ENCODE peak calls at places on chromosome 16, in six cellular contexts. H is endothelial cell, M is lower leg skin, K is progenitor cell of endocrine pancreas, A is left ventricle myocardium inferior, V is foreskin fibroblast. I is an unnamed sample.

GRCh38 chr16:64866026-64866425 is 255.8 kb downstream of the CDH11 start:
- DNase-seq in H (no peak), M (no peak), K (no peak), A (no peak), V (no peak), I (no peak)

GRCh38 chr16:79747688-79748087 is 147.2 kb upstream of the MAF start:
- DNase-seq in H (no peak), M (no peak), K (no peak), A (no peak), V (no peak), I (no peak)

GRCh38 chr16:86306046-86306644 is 204.2 kb upstream of the FOXF1 start:
- DNase-seq in H (no peak), M (no peak), K (no peak), A (no peak), V (peak; percentile 26), I (no peak)

GRCh38 chr16:48408688-48409087 is 23.5 kb upstream of the SIAH1 start:
- DNase-seq in H (no peak), M (peak; percentile 86), K (no peak), A (peak; percentile 31), V (no peak), I (no peak)

GRCh38 chr16:11128211-11129123 is 127.5 kb downstream of the SOCS1 start:
- DNase-seq in H (no peak), M (no peak), K (no peak), A (peak; percentile 79), V (peak; percentile 63), I (no peak)

GRCh38 chr16:70018254-70018653 is 67.1 kb downstream of the CLEC18A start:
- DNase-seq in H (no peak), M (no peak), K (no peak), A (no peak), V (peak; percentile 4), I (no peak)

GRCh38 chr16:23357761-23358290 is 55.7 kb downstream of the SCNN1B start:
- DNase-seq in H (no peak), M (no peak), K (no peak), A (no peak), V (no peak), I (no peak)

GRCh38 chr16:58198739-58199411 is 969 bp upstream of the CSNK2A2 start:
- DNase-seq in H (no peak), M (no peak), K (no peak), A (no peak), V (no peak), I (no peak)

GRCh38 chr16:66487580-66488235 is 60.6 kb downstream of the BEAN1 start:
- DNase-seq in H (no peak), M (peak; percentile 75), K (no peak), A (no peak), V (no peak), I (peak; percentile 56)

GRCh38 chr16:75320435-75320834 is 69.0 kb upstream of the BCAR1 start:
- DNase-seq in H (no peak), M (no peak), K (no peak), A (no peak), V (no peak), I (no peak)
- TF ChIP-seq CTCF in H (no peak), M (no peak), K (no peak), A (peak; percentile 25), V (no peak), I (no peak)

GRCh38 chr16:84513111-84514065 is 8.9 kb upstream of the MEAK7 start:
- DNase-seq in H (no peak), M (no peak), K (no peak), A (no peak), V (no peak), I (no peak)

GRCh38 chr16:84511180-84511800 is 6.8 kb upstream of the MEAK7 start:
- DNase-seq in H (peak; percentile 84), M (peak; percentile 98), K (peak; percentile 60), A (peak; percentile 82), V (peak; percentile 81), I (peak; percentile 82)

GRCh38 chr16:84509032-84509950 is 4.8 kb upstream of the MEAK7 start:
- DNase-seq in H (no peak), M (peak; percentile 74), K (no peak), A (no peak), V (no peak), I (no peak)

GRCh38 chr16:84514295-84514873 is 9.9 kb upstream of the MEAK7 start:
- DNase-seq in H (no peak), M (no peak), K (no peak), A (no peak), V (no peak), I (no peak)

DNA sequence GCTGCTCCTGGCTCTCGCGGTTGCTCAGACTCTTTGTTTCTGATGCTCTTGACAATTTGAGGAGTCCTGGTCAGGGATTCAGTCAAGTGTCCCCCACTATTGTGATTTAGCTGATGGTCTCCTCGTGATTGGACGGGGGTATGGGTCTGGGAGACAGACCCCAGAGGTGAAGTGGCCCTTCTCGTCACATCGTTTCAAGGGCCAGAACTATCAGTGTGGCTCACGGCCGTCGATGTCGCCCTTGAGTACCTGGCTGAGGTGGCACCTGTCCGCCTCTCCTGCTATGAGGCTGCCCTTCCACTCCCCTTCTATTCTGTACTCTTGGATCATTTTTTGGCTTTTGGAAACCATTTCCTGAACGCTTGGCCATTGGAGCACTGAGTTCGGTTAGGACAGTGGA is 7.4 kb upstream of the MEAK7 start:
- DNase-seq in H (no peak), M (peak; percentile 68), K (no peak), A (no peak), V (no peak), I (no peak)
- TF ChIP-seq CTCF in H (no peak), M (no peak), K (no peak), A (no peak), V (no peak), I (no peak)

GRCh38 chr16:13435873-13436474 is 484.0 kb upstream of the ERCC4 start:
- DNase-seq in H (peak; percentile 11), M (no peak), K (no peak), A (no peak), V (no peak), I (no peak)
- TF ChIP-seq CTCF in H (no peak), M (no peak), K (peak; percentile 19), A (no peak), V (no peak), I (no peak)

DNA sequence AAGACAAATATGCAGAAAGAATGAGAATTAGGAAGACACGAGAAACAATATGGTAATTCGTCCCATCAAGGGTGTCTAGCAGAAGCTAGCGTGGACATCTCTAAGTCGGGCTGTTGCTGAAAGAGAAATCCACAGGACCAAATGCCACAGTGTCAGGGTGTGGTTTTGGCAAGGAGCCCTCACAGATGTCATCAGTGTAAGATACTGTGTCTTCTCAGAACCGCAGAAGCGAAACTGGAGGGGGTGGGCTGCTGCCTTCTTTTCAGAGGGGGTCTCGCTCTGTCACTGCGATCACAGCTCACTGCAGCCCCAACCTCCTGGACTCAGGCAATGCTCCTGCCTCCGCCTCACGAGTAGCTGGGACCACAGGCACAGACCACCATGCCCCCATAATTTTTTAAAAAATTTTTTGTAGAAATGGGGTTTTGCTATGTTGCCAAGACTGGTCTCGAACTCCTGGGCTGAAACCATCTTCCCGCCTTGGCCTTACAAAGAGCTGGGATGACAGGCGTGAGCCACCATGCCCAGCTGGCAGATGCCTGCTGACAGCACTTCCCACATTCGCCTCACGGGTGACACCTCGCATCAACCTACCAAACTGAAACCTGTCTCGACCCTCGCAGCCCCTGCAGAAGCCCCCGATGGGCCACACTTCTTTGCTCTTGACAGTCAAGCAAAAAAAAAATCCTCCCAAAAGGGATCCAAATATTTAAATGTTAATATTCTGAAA is 26.2 kb downstream of the TRAP1 start:
- DNase-seq in H (no peak), M (peak; percentile 90), K (no peak), A (no peak), V (peak; percentile 25), I (no peak)
- TF ChIP-seq CTCF in H (no peak), M (no peak), K (no peak), A (peak; percentile 18), V (no peak), I (no peak)

DNA sequence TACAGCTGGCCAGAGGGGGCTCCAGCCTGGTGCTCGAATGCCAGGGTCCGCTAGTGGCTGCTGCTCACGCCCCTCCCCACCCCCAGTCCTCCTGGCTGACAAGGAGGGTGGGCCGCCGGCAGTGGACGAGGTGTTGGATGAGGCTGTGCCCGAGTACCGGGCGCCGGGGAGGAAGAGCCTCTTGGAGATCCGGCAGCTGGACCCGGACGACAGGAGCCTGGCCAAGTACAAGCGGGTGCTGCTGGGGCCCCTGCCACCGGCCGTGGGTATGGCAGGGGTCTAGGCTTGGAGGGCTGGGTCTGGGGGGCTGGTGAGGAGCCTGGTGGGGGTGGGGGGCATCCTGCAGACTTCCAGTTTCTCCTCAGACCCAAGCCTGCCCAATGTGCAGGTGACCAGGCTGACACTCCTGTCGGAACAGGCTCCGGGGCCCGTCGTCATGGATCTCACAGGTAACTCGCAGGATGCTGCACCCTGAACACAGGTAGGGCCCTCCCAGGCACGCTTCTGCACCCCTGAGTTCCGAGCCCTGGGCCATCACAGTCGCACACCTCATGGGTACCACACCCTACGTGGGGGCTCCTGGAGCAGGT is 1.2 kb upstream of the PDIA2 start:
- DNase-seq in H (no peak), M (no peak), K (no peak), A (no peak), V (no peak), I (no peak)
- TF ChIP-seq CTCF in H (no peak), M (no peak), K (no peak), A (no peak), V (no peak), I (no peak)

GRCh38 chr16:56588781-56589140 is 567 bp upstream of the MT3 start:
- DNase-seq in H (no peak), M (peak; percentile 25), K (no peak), A (no peak), V (no peak), I (no peak)

GRCh38 chr16:56589141-56590039 is at the start of gene MT3:
- DNase-seq in H (no peak), M (peak; percentile 78), K (no peak), A (no peak), V (no peak), I (no peak)

GRCh38 chr16:56594292-56594619 is 4.9 kb downstream of the MT3 start:
- DNase-seq in H (no peak), M (no peak), K (no peak), A (no peak), V (no peak), I (no peak)

GRCh38 chr16:56591377-56592060 is 2.2 kb downstream of the MT3 start:
- DNase-seq in H (no peak), M (peak; percentile 64), K (no peak), A (no peak), V (no peak), I (no peak)

DNA sequence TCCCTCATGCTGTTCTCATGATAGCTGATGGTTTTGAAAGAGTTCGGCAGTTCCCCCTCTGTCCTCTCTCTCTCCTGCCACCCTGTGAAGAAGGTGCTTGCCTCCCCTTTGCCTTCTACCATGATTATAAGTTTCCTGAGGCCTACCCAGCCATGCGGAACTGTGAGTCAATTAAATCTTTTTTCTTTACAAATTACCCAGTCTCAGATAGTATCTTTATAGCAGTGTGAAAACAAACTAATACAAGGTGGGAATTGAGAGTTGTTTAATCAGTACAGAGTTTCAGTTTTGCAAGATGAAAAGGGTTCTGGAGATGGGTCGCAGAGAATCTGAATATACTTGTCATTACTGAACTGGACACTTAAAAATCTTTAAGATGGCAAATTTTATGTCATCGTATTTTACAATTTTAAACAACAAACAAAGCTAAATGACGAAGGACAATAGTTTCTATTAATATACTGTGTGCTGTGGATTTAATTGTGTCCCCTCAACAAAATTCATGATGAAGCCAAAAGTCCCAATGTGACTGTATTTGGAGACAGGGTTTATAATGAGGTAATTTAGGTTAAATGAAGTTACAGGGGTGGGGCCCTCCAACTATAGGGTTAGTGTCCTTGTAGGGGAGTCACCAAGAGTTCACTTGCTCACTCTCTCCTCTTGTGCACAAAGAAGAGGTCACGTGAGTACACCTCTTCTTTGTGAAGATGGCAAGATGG is 4.4 kb downstream of the MT3 start:
- DNase-seq in H (no peak), M (no peak), K (no peak), A (no peak), V (no peak), I (no peak)
- TF ChIP-seq CTCF in H (no peak), M (no peak), K (no peak), A (no peak), V (no peak), I (no peak)

GRCh38 chr16:50781043-50781442 is 39.2 kb downstream of the CYLD start:
- DNase-seq in H (no peak), M (no peak), K (no peak), A (no peak), V (no peak), I (no peak)
- TF ChIP-seq CTCF in H (no peak), M (no peak), K (peak; percentile 26), A (no peak), V (no peak), I (peak; percentile 38)